ENCODE peak calls at places on chromosomes 7 and 10, in four cellular contexts. D, I, F and N are unnamed samples.

GRCh38 chr7:124155400-124156022 is 122.6 kb upstream of the TMEM229A start:
- DNase-seq in D (peak; percentile 42), F (peak; percentile 15), I (no peak), N (no peak)

GRCh38 chr10:24383681-24384106 is 174.8 kb downstream of the KIAA1217 start:
- DNase-seq in D (peak; percentile 100), F (peak; percentile 90), I (peak; percentile 95), N (peak; percentile 69)

GRCh38 chr10:121444515-121444914 is 153.7 kb downstream of the FGFR2 start:
- DNase-seq in D (no peak), F (no peak), I (no peak), N (no peak)

GRCh38 chr7:105849122-105849855 is 27.1 kb downstream of the ATXN7L1 start:
- DNase-seq in F (peak; percentile 62), I (no peak), D (peak; percentile 70), N (peak; percentile 91)

GRCh38 chr10:104300002-104300735 is 31.2 kb downstream of the GSTO2 start:
- DNase-seq in I (no peak), F (no peak), D (peak; percentile 100), N (no peak)

GRCh38 chr10:8033812-8034665 is 20.4 kb upstream of the GATA3 start:
- DNase-seq in F (no peak), D (no peak), I (no peak), N (no peak)

GRCh38 chr10:37947526-37947925 is 28.9 kb downstream of the ZNF25 start:
- DNase-seq in I (no peak), F (no peak), D (no peak), N (no peak)

GRCh38 chr10:126663328-126663727 is 7.2 kb downstream of the C10orf90 start:
- DNase-seq in F (no peak), I (no peak), D (peak; percentile 97), N (peak; percentile 41)

GRCh38 chr10:132292972-132293415 is 14.8 kb downstream of the STK32C start:
- DNase-seq in I (no peak), D (no peak), F (no peak), N (no peak)

GRCh38 chr7:47255007-47255406 is 326.9 kb downstream of the TNS3 start:
- DNase-seq in I (no peak), F (no peak), D (no peak), N (no peak)

GRCh38 chr10:78696791-78697420 is 371.9 kb upstream of the ZMIZ1 start:
- DNase-seq in I (no peak), F (no peak), D (no peak), N (no peak)

GRCh38 chr7:14196555-14196954 is 207.1 kb upstream of the ETV1 start:
- DNase-seq in D (peak; percentile 51), I (no peak), F (no peak), N (no peak)

GRCh38 chr7:981793-982510 is 1.0 kb upstream of the CYP2W1 start:
- DNase-seq in F (no peak), I (no peak), D (no peak), N (no peak)

GRCh38 chr7:27134392-27134791 is 3.8 kb upstream of the HOXA4 start:
- DNase-seq in F (peak; percentile 54), I (no peak), D (peak; percentile 52), N (peak; percentile 39)

GRCh38 chr10:75532253-75532924 is 101.0 kb downstream of the LRMDA start:
- DNase-seq in D (peak; percentile 71), I (no peak), F (peak; percentile 30), N (no peak)

DNA sequence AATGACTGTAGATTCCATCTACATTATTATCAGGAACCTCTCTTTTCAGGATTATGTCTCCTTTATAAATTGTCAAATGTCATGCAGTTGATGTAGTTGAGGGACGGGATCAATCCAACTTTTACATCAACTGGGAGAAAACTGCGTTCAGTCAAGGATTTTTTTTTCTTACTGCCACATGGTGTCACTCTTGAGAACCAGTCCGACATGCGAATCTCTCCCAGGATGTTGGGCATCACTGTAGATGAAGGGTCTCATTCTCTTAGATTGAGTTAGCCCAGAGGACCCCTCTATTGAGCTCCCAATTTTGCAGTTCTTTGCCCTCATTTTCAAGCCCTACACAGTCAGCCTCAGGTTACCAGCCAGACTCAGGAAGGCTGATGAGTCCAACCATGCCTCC is 120.3 kb upstream of the PTPRZ1 start:
- DNase-seq in F (peak; percentile 20), D (peak; percentile 43), I (no peak), N (no peak)
- TF ChIP-seq CTCF in F (peak; percentile 15), D (peak; percentile 32), I (no peak), N (no peak)

DNA sequence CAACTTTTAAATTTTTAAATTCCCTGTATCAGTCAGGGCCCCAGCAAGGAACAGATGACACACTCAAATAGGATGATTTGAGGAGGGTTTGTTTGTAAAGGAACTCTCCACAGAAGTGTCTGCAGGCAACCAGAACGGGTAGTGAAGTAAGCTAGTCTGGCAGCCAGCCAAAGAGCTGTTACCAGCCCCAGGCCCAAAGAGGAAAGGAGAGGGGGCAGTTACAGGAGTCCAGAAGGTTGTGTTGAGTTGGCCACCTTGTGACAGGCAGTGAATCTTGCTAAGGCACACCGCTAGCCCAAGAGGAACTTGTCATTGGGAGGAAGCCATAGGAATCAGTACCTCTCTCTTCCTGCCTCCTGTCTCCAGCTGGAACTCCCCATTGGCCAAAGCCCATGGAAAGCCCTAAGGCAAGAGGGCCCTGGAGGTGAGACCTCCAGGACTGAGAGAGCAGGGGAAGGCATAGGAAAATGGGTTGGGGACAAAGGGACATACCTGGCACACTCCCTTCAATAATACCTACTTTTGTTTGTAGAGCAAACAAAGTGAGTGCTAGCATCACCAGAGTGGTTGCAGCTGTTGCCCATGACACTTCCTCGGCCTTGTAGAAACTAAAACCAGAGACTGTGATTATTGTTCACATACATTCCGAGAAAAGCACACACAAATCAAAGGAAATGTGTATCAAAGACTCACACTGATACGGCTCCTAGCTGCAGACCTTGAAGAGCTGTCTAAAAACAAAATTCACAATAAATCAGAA is 25.4 kb upstream of the GATAD1 start:
- DNase-seq in I (no peak), F (peak; percentile 65), D (peak; percentile 7), N (no peak)
- TF ChIP-seq CTCF in I (no peak), F (no peak), D (no peak), N (no peak)

DNA sequence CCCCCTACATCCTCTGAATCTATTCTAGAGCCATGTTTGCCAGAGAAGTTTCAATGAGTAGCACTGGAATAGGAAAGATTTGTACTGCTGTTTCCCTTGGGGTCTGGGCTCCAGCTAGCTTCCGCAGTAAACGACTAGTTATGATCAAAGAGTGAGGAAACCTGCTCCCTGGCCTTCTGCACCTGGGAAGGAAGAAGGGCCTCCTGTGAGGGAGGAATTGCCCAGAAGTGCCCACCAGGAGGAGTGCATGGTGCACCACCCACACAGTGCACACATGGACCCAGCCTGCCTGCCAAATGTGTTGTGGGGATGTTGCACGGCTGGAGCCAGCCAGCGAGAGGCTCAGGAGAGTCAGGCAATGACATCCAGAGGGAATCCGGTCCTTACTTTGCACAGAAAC is 27.0 kb upstream of the FAM107B start:
- DNase-seq in F (no peak), I (no peak), D (no peak), N (no peak)
- TF ChIP-seq CTCF in F (no peak), I (no peak), D (no peak), N (no peak)

GRCh38 chr7:41275255-41275654 is 427.6 kb downstream of the INHBA start:
- DNase-seq in F (no peak), D (no peak), I (no peak), N (no peak)

GRCh38 chr7:41272664-41273063 is 430.2 kb downstream of the INHBA start:
- DNase-seq in D (no peak), I (no peak), F (no peak), N (no peak)

GRCh38 chr7:41268874-41269273 is 434.0 kb downstream of the INHBA start:
- DNase-seq in F (no peak), D (no peak), I (no peak), N (no peak)

DNA sequence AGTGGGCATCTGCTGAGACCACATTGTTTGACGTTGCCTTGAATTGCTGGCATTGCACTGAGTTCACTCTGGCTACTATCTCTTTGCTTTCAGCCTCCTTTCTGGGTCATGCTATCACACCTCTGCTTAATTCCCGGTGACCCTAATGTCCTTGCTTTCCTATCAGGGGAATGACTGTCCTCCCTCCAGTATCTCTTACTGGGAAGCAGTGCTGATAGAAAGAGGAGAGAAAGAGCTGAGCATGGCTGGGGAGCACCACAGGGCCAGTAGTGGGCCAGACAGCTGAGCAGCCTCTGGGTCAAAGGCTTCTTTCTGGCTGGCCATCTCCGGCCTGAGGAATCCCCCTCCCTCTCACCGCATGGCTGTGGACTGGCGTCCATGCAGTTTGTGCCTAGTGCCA is 428.7 kb downstream of the INHBA start:
- DNase-seq in F (no peak), D (no peak), I (no peak), N (no peak)
- TF ChIP-seq CTCF in F (no peak), D (no peak), I (no peak), N (no peak)

GRCh38 chr7:117012284-117013174 is 59.2 kb downstream of the ST7 start:
- DNase-seq in F (peak; percentile 84), D (peak; percentile 78), I (no peak), N (no peak)
- TF ChIP-seq CTCF in F (peak; percentile 53), D (peak; percentile 65), I (no peak), N (peak; percentile 59)

GRCh38 chr10:123506455-123506854 is 159.7 kb upstream of the GPR26 start:
- DNase-seq in D (no peak), F (no peak), I (no peak), N (no peak)

GRCh38 chr10:123496996-123497660 is 169.0 kb upstream of the GPR26 start:
- DNase-seq in I (no peak), D (no peak), F (no peak), N (no peak)

GRCh38 chr10:123507298-123507697 is 158.9 kb upstream of the GPR26 start:
- DNase-seq in F (peak; percentile 76), I (no peak), D (no peak), N (no peak)

GRCh38 chr10:123501148-123501547 is 165.0 kb upstream of the GPR26 start:
- DNase-seq in D (no peak), F (peak; percentile 38), I (no peak), N (no peak)

GRCh38 chr10:123502983-123503382 is 163.2 kb upstream of the GPR26 start:
- DNase-seq in D (no peak), F (peak; percentile 46), I (no peak), N (no peak)
- TF ChIP-seq CTCF in D (no peak), F (no peak), I (no peak), N (no peak)

GRCh38 chr10:110422548-110422947 is 75.2 kb upstream of the DUSP5 start:
- DNase-seq in D (no peak), I (no peak), F (no peak), N (no peak)

GRCh38 chr10:110429301-110429700 is 68.4 kb upstream of the DUSP5 start:
- DNase-seq in F (no peak), D (peak; percentile 39), I (no peak), N (peak; percentile 30)

GRCh38 chr10:110426294-110427153 is 71.2 kb upstream of the DUSP5 start:
- DNase-seq in D (peak; percentile 93), I (no peak), F (peak; percentile 64), N (peak; percentile 34)

GRCh38 chr10:110423650-110424049 is 74.1 kb upstream of the DUSP5 start:
- DNase-seq in F (peak; percentile 58), D (no peak), I (no peak), N (no peak)

DNA sequence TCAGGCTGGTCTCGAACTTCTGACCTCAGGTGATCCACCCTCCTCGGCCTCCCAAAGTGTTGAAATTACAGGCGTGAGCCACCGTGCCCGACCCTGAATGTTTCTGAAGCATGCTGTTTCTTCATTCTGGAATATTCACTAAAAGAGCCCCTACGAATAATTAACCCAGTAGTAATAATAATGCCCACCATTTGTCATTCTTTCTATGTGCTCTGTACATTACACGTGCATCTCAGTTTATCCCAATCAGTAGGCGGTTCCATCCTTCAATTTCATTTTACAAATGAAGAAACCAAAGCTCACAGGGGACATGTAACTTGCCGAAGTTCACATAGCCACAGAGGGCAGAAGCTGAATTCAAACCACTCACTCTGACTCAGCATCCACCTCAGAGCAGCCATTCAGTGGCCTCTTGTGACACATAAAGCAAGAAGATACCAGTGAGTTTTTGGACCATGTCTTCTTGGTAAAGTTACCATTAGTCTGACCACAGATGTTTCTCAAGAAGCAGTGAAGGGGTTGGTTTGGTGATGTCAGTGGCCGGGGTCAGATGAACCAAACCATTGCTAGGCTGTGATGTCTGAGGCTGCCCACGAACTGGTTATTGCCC is 71.9 kb upstream of the DUSP5 start:
- DNase-seq in D (peak; percentile 98), I (no peak), F (peak; percentile 94), N (peak; percentile 91)
- TF ChIP-seq CTCF in D (no peak), I (no peak), F (no peak), N (no peak)